ENCODE peak calls at places on chromosomes 12 and 14, in four cellular contexts. S, A, F and N are unnamed samples.

GRCh38 chr14:69133206-69134125 is 19.5 kb downstream of the DCAF5 start:
- DNase-seq in S (no peak), A (no peak), F (no peak), N (no peak)

GRCh38 chr12:132282950-132283771 is 46.2 kb downstream of the GALNT9 start:
- DNase-seq in S (peak; percentile 40), A (no peak), F (no peak), N (no peak)

GRCh38 chr12:116484807-116485206 is 74.4 kb upstream of the MAP1LC3B2 start:
- DNase-seq in S (no peak), A (no peak), F (no peak), N (no peak)

GRCh38 chr12:124480469-124481256 is 86.7 kb downstream of the NCOR2 start:
- DNase-seq in S (no peak), A (peak; percentile 24), F (no peak), N (no peak)

GRCh38 chr14:60658909-60659585 is 9.8 kb upstream of the SIX1 start:
- DNase-seq in S (no peak), A (no peak), F (no peak), N (no peak)

GRCh38 chr12:9027156-9027555 is 37.8 kb downstream of the KLRG1 start:
- DNase-seq in S (no peak), A (no peak), F (no peak), N (no peak)

GRCh38 chr12:102169922-102170698 is 27.5 kb downstream of the PMCH start:
- DNase-seq in S (peak; percentile 8), A (no peak), F (no peak), N (no peak)

GRCh38 chr14:36524874-36525745 is 5.1 kb upstream of the NKX2-1 start:
- DNase-seq in S (peak; percentile 86), A (peak; percentile 17), F (no peak), N (peak; percentile 67)

GRCh38 chr12:50325890-50326391 is 42.6 kb upstream of the LIMA1 start:
- DNase-seq in S (no peak), A (no peak), F (no peak), N (no peak)

GRCh38 chr12:103455020-103455763 is 40.6 kb downstream of the C12orf42 start:
- DNase-seq in S (no peak), A (no peak), F (no peak), N (no peak)

GRCh38 chr12:106981781-106982180 is 5.2 kb downstream of the MTERF2 start:
- DNase-seq in S (no peak), A (no peak), F (no peak), N (no peak)

GRCh38 chr14:63860146-63860545 is 7.3 kb downstream of the SYNE2 start:
- DNase-seq in S (no peak), A (no peak), F (no peak), N (no peak)

GRCh38 chr14:84493779-84494178 is 1036.2 kb upstream of the FLRT2 start:
- DNase-seq in S (no peak), A (no peak), F (no peak), N (no peak)

GRCh38 chr14:65850429-65851145 is 438.1 kb downstream of the FUT8 start:
- DNase-seq in S (no peak), A (peak; percentile 15), F (peak; percentile 20), N (no peak)

GRCh38 chr12:69007858-69008314 is 74.9 kb upstream of the CPM start:
- DNase-seq in S (no peak), A (no peak), F (no peak), N (no peak)

GRCh38 chr12:59088673-59089072 is 168.4 kb upstream of the LRIG3 start:
- DNase-seq in S (no peak), A (no peak), F (no peak), N (no peak)

GRCh38 chr14:74407801-74408154 is 18.2 kb downstream of the SYNDIG1L start:
- DNase-seq in S (no peak), A (no peak), F (no peak), N (no peak)

GRCh38 chr12:33605776-33606175 is 166.2 kb upstream of the SYT10 start:
- DNase-seq in S (no peak), A (no peak), F (no peak), N (no peak)

GRCh38 chr14:24900281-24900868 is 149.6 kb downstream of the STXBP6 start:
- DNase-seq in S (no peak), A (no peak), F (no peak), N (no peak)

GRCh38 chr14:92728781-92729364 is 19.6 kb downstream of the LGMN start:
- DNase-seq in S (no peak), A (no peak), F (no peak), N (no peak)

GRCh38 chr14:20400965-20401593 is 12.2 kb downstream of the TEP1 start:
- DNase-seq in S (no peak), A (no peak), F (no peak), N (no peak)

GRCh38 chr14:94595912-94596311 is 14.7 kb downstream of the SERPINA5 start:
- DNase-seq in S (no peak), A (no peak), F (no peak), N (no peak)